ENCODE peak calls at places on chromosomes 12 and 14, in seven cellular contexts. B is RWPE2; V is activated T-helper 17 cell treated with anti-CD3 and anti-CD28 coated beads, Interleukin-2, amount 50 U/mL, for 72 hours; J is right cardiac atrium; E is pancreas; Q is left ventricle myocardium superior; C is activated CD8-positive, alpha-beta memory T cell treated with anti-CD3 and anti-CD28 coated beads, Interleukin-2, amount 10 ng/mL, durations not matched to agents 7 days and 5 days. F is an unnamed sample.

GRCh38 chr12:87618199-87618598 is 411.0 kb downstream of the C12orf50 start:
- ATAC-seq in E (no peak), Q (no peak), C (no peak), B (no peak), V (no peak), J (no peak), F (no peak)

GRCh38 chr12:124527861-124528561 is 39.4 kb downstream of the NCOR2 start:
- ATAC-seq in Q (peak; percentile 15), B (no peak), C (no peak), V (no peak), J (peak; percentile 23), E (no peak), F (no peak)

GRCh38 chr14:77107228-77107627 is 9.2 kb downstream of the CIPC start:
- ATAC-seq in V (no peak), E (no peak), Q (peak; percentile 21), J (no peak), C (no peak), B (no peak), F (no peak)

GRCh38 chr12:40054554-40055226 is 51.2 kb downstream of the SLC2A13 start:
- ATAC-seq in Q (peak; percentile 84), B (peak; percentile 70), C (no peak), E (peak; percentile 65), J (peak; percentile 93), V (no peak), F (no peak)

GRCh38 chr14:31936100-31936499 is 141.0 kb upstream of the ARHGAP5 start:
- ATAC-seq in B (no peak), E (no peak), C (no peak), Q (no peak), V (no peak), J (no peak), F (no peak)

GRCh38 chr12:6318440-6318879 is 8.0 kb downstream of the PLEKHG6 start:
- ATAC-seq in E (no peak), V (no peak), C (peak; percentile 16), J (no peak), Q (no peak), B (no peak), F (no peak)

GRCh38 chr14:92366237-92366636 is 43.3 kb downstream of the SLC24A4 start:
- ATAC-seq in E (no peak), C (no peak), B (no peak), J (no peak), Q (no peak), V (no peak), F (no peak)

GRCh38 chr14:24710403-24711063 is 76.5 kb upstream of the GZMB start:
- ATAC-seq in B (peak; percentile 56), J (peak; percentile 55), Q (peak; percentile 70), C (peak; percentile 77), V (peak; percentile 35), E (peak; percentile 89), F (no peak)

GRCh38 chr14:32675433-32675832 is 263.2 kb upstream of the NPAS3 start:
- ATAC-seq in V (no peak), E (no peak), C (no peak), B (no peak), Q (peak; percentile 45), J (no peak), F (no peak)

GRCh38 chr14:92783813-92784431 is 10.2 kb upstream of the GOLGA5 start:
- ATAC-seq in J (peak; percentile 39), E (peak; percentile 61), Q (peak; percentile 59), V (peak; percentile 64), B (peak; percentile 73), C (peak; percentile 77), F (peak; percentile 11)

GRCh38 chr12:52160200-52160599 is 31.6 kb downstream of the KRT80 start:
- ATAC-seq in J (no peak), B (no peak), E (no peak), C (no peak), Q (no peak), V (no peak), F (no peak)

GRCh38 chr12:67568055-67568454 is 80.5 kb upstream of the DYRK2 start:
- ATAC-seq in C (no peak), Q (no peak), J (no peak), E (no peak), V (no peak), B (no peak), F (no peak)

GRCh38 chr12:124322271-124322998 is 27.5 kb downstream of the RFLNA start:
- ATAC-seq in V (no peak), J (peak; percentile 1), E (no peak), B (peak; percentile 6), C (no peak), Q (peak; percentile 1), F (no peak)

GRCh38 chr12:2813573-2814185 is 1.2 kb downstream of the ITFG2 start:
- ATAC-seq in C (peak; percentile 35), Q (peak; percentile 52), V (peak; percentile 30), E (peak; percentile 59), J (peak; percentile 52), B (peak; percentile 51), F (no peak)

GRCh38 chr14:35222872-35223471 is 69.2 kb upstream of the PSMA6 start:
- ATAC-seq in E (no peak), J (no peak), V (peak; percentile 81), Q (no peak), B (no peak), C (peak; percentile 16), F (peak; percentile 75)